ENCODE peak calls at places on chromosomes 11 and 22, in eight cellular contexts. One of them, this sample, is unnamed.
A peak's percentile ranks its signal among the peaks of the same experiment; 100 is the strongest.

GRCh38 chr11:93524173-93524536 is 19.0 kb downstream of the SMCO4 start:
- DNase-seq in stomach: no peak
- DNase-seq in psoas muscle: no peak
- DNase-seq in astrocyte of the cerebellum: no peak
- DNase-seq in fibroblast of lung: no peak
- DNase-seq in HCT116: no peak
- DNase-seq in fibroblast of mammary gland: no peak
- DNase-seq in epithelial cell of esophagus: no peak
- DNase-seq in this sample: no peak

GRCh38 chr11:61714316-61714715 is 34.1 kb downstream of the DAGLA start:
- DNase-seq in epithelial cell of esophagus: no peak
- DNase-seq in stomach: no peak
- DNase-seq in fibroblast of lung: no peak
- DNase-seq in astrocyte of the cerebellum: no peak
- DNase-seq in psoas muscle: no peak
- DNase-seq in fibroblast of mammary gland: no peak
- DNase-seq in HCT116: no peak
- DNase-seq in this sample: no peak

GRCh38 chr11:123430736-123431356 is 777 bp downstream of the GRAMD1B start:
- DNase-seq in astrocyte of the cerebellum: no peak
- DNase-seq in epithelial cell of esophagus: peak; percentile 21
- DNase-seq in fibroblast of lung: peak; percentile 47
- DNase-seq in fibroblast of mammary gland: no peak
- DNase-seq in stomach: peak; percentile 52
- DNase-seq in HCT116: no peak
- DNase-seq in psoas muscle: peak; percentile 49
- DNase-seq in this sample: peak; percentile 64

GRCh38 chr11:112620621-112621394 is 340.4 kb upstream of the NCAM1 start:
- DNase-seq in epithelial cell of esophagus: peak; percentile 97
- DNase-seq in stomach: no peak
- DNase-seq in fibroblast of mammary gland: no peak
- DNase-seq in astrocyte of the cerebellum: no peak
- DNase-seq in HCT116: peak; percentile 13
- DNase-seq in fibroblast of lung: peak; percentile 45
- DNase-seq in psoas muscle: no peak
- DNase-seq in this sample: no peak

GRCh38 chr11:103609117-103610066 is 427.0 kb upstream of the DDI1 start:
- DNase-seq in fibroblast of mammary gland: peak; percentile 97
- DNase-seq in astrocyte of the cerebellum: peak; percentile 96
- DNase-seq in epithelial cell of esophagus: peak; percentile 86
- DNase-seq in fibroblast of lung: peak; percentile 97
- DNase-seq in stomach: no peak
- DNase-seq in HCT116: peak; percentile 78
- DNase-seq in psoas muscle: no peak
- DNase-seq in this sample: peak; percentile 95

GRCh38 chr11:102177126-102177525 is 66.9 kb downstream of the YAP1 start:
- DNase-seq in fibroblast of lung: no peak
- DNase-seq in epithelial cell of esophagus: no peak
- DNase-seq in psoas muscle: no peak
- DNase-seq in HCT116: no peak
- DNase-seq in fibroblast of mammary gland: peak; percentile 47
- DNase-seq in stomach: no peak
- DNase-seq in astrocyte of the cerebellum: no peak
- DNase-seq in this sample: no peak

GRCh38 chr11:100740440-100740839 is 53.4 kb downstream of the ARHGAP42 start:
- DNase-seq in epithelial cell of esophagus: no peak
- DNase-seq in psoas muscle: no peak
- DNase-seq in HCT116: no peak
- DNase-seq in fibroblast of lung: peak; percentile 70
- DNase-seq in fibroblast of mammary gland: peak; percentile 18
- DNase-seq in stomach: no peak
- DNase-seq in astrocyte of the cerebellum: no peak
- DNase-seq in this sample: no peak

GRCh38 chr11:94883878-94884277 is 89.5 kb downstream of the CWC15 start:
- DNase-seq in HCT116: no peak
- DNase-seq in fibroblast of lung: no peak
- DNase-seq in epithelial cell of esophagus: no peak
- DNase-seq in stomach: no peak
- DNase-seq in psoas muscle: no peak
- DNase-seq in fibroblast of mammary gland: no peak
- DNase-seq in astrocyte of the cerebellum: no peak
- DNase-seq in this sample: no peak

GRCh38 chr11:35579557-35580396 is 38.5 kb upstream of the FJX1 start:
- DNase-seq in HCT116: peak; percentile 46
- DNase-seq in astrocyte of the cerebellum: peak; percentile 70
- DNase-seq in fibroblast of mammary gland: peak; percentile 97
- DNase-seq in fibroblast of lung: peak; percentile 87
- DNase-seq in psoas muscle: no peak
- DNase-seq in stomach: no peak
- DNase-seq in epithelial cell of esophagus: peak; percentile 89
- DNase-seq in this sample: peak; percentile 97

GRCh38 chr22:46055176-46055850 is 78.4 kb upstream of the WNT7B start:
- DNase-seq in astrocyte of the cerebellum: no peak
- DNase-seq in HCT116: no peak
- DNase-seq in epithelial cell of esophagus: no peak
- DNase-seq in fibroblast of mammary gland: peak; percentile 43
- DNase-seq in psoas muscle: peak; percentile 50
- DNase-seq in stomach: peak; percentile 72
- DNase-seq in fibroblast of lung: peak; percentile 67
- DNase-seq in this sample: peak; percentile 61

GRCh38 chr11:44990665-44991064 is 40.0 kb upstream of the TP53I11 start:
- DNase-seq in fibroblast of mammary gland: no peak
- DNase-seq in epithelial cell of esophagus: no peak
- DNase-seq in psoas muscle: no peak
- DNase-seq in fibroblast of lung: no peak
- DNase-seq in stomach: no peak
- DNase-seq in HCT116: no peak
- DNase-seq in astrocyte of the cerebellum: no peak
- DNase-seq in this sample: no peak

GRCh38 chr11:112017538-112017937 is 7.7 kb upstream of the DLAT start:
- DNase-seq in fibroblast of lung: peak; percentile 59
- DNase-seq in epithelial cell of esophagus: no peak
- DNase-seq in astrocyte of the cerebellum: no peak
- DNase-seq in HCT116: no peak
- DNase-seq in fibroblast of mammary gland: peak; percentile 56
- DNase-seq in psoas muscle: no peak
- DNase-seq in stomach: no peak
- DNase-seq in this sample: peak; percentile 27

GRCh38 chr11:132864811-132865576 is 667.3 kb downstream of the OPCML start:
- DNase-seq in astrocyte of the cerebellum: no peak
- DNase-seq in fibroblast of lung: no peak
- DNase-seq in stomach: no peak
- DNase-seq in fibroblast of mammary gland: no peak
- DNase-seq in HCT116: no peak
- DNase-seq in epithelial cell of esophagus: no peak
- DNase-seq in psoas muscle: no peak
- DNase-seq in this sample: no peak

GRCh38 chr22:28429711-28430110 is 249.9 kb downstream of the TTC28 start:
- DNase-seq in fibroblast of lung: peak; percentile 75
- DNase-seq in HCT116: no peak
- DNase-seq in epithelial cell of esophagus: no peak
- DNase-seq in fibroblast of mammary gland: no peak
- DNase-seq in psoas muscle: no peak
- DNase-seq in stomach: no peak
- DNase-seq in astrocyte of the cerebellum: no peak
- DNase-seq in this sample: peak; percentile 74

GRCh38 chr22:38260760-38261477 is 11.9 kb downstream of the TMEM184B start:
- DNase-seq in astrocyte of the cerebellum: no peak
- DNase-seq in psoas muscle: no peak
- DNase-seq in stomach: no peak
- DNase-seq in fibroblast of mammary gland: peak; percentile 46
- DNase-seq in epithelial cell of esophagus: no peak
- DNase-seq in fibroblast of lung: peak; percentile 18
- DNase-seq in HCT116: no peak
- DNase-seq in this sample: no peak
- H3K4me3 ChIP-seq in astrocyte of the cerebellum: peak overlapping the region; percentile 16
- H3K4me3 ChIP-seq in psoas muscle: no peak overlapping the region
- H3K4me3 ChIP-seq in stomach: no peak overlapping the region
- H3K4me3 ChIP-seq in fibroblast of mammary gland: no peak overlapping the region
- H3K4me3 ChIP-seq in epithelial cell of esophagus: no peak overlapping the region
- H3K4me3 ChIP-seq in fibroblast of lung: no peak overlapping the region
- H3K4me3 ChIP-seq in HCT116: no peak overlapping the region
- H3K4me3 ChIP-seq in this sample: peak overlapping the region; percentile 27

DNA sequence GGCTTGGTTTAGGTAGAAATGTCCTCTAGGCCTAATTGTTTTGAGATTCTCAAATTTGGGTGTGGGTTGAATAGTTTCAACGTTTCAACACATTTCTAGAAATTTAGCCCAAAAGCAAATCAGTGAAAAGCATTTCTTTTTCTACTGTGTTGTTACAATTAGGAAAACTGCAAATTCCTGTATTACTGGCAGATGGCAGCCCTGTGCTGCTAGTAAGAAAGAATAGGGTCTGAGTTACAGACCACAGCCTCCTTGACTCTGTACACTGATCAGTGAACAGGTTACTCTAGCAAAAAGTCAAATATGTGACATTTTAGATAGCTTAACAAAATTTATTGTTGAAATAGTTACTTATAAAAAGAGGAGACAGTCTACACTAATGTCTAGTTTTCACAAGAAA is 703.0 kb downstream of the JRKL start:
- DNase-seq in psoas muscle: no peak
- DNase-seq in fibroblast of mammary gland: no peak
- DNase-seq in fibroblast of lung: no peak
- DNase-seq in stomach: no peak
- DNase-seq in epithelial cell of esophagus: no peak
- DNase-seq in HCT116: no peak
- DNase-seq in astrocyte of the cerebellum: no peak
- DNase-seq in this sample: no peak
- TF ChIP-seq CTCF in psoas muscle: no peak
- TF ChIP-seq CTCF in fibroblast of mammary gland: no peak
- TF ChIP-seq CTCF in fibroblast of lung: no peak
- TF ChIP-seq CTCF in stomach: no peak
- TF ChIP-seq CTCF in epithelial cell of esophagus: no peak
- TF ChIP-seq CTCF in HCT116: no peak
- TF ChIP-seq CTCF in astrocyte of the cerebellum: no peak
- TF ChIP-seq CTCF in this sample: no peak

GRCh38 chr11:31799036-31799793 is 11.9 kb downstream of the PAX6 start:
- DNase-seq in epithelial cell of esophagus: no peak
- DNase-seq in stomach: no peak
- DNase-seq in HCT116: no peak
- DNase-seq in fibroblast of mammary gland: no peak
- DNase-seq in psoas muscle: no peak
- DNase-seq in fibroblast of lung: no peak
- DNase-seq in astrocyte of the cerebellum: no peak
- DNase-seq in this sample: no peak

GRCh38 chr11:31797227-31798056 is 13.7 kb downstream of the PAX6 start:
- DNase-seq in psoas muscle: no peak
- DNase-seq in fibroblast of mammary gland: no peak
- DNase-seq in astrocyte of the cerebellum: no peak
- DNase-seq in stomach: no peak
- DNase-seq in epithelial cell of esophagus: no peak
- DNase-seq in fibroblast of lung: no peak
- DNase-seq in HCT116: no peak
- DNase-seq in this sample: no peak

GRCh38 chr11:31799794-31800397 is 11.2 kb downstream of the PAX6 start:
- DNase-seq in epithelial cell of esophagus: no peak
- DNase-seq in HCT116: no peak
- DNase-seq in fibroblast of mammary gland: no peak
- DNase-seq in psoas muscle: no peak
- DNase-seq in stomach: no peak
- DNase-seq in astrocyte of the cerebellum: no peak
- DNase-seq in fibroblast of lung: no peak
- DNase-seq in this sample: no peak

GRCh38 chr11:31796523-31797226 is 14.4 kb downstream of the PAX6 start:
- DNase-seq in fibroblast of mammary gland: no peak
- DNase-seq in fibroblast of lung: no peak
- DNase-seq in stomach: no peak
- DNase-seq in epithelial cell of esophagus: no peak
- DNase-seq in HCT116: no peak
- DNase-seq in psoas muscle: no peak
- DNase-seq in astrocyte of the cerebellum: no peak
- DNase-seq in this sample: no peak

GRCh38 chr11:31798057-31799035 is 12.8 kb downstream of the PAX6 start:
- DNase-seq in psoas muscle: no peak
- DNase-seq in epithelial cell of esophagus: no peak
- DNase-seq in fibroblast of lung: no peak
- DNase-seq in stomach: no peak
- DNase-seq in astrocyte of the cerebellum: no peak
- DNase-seq in HCT116: no peak
- DNase-seq in fibroblast of mammary gland: no peak
- DNase-seq in this sample: no peak
- H3K4me3 ChIP-seq in psoas muscle: peak overlapping the region; percentile 54
- H3K4me3 ChIP-seq in epithelial cell of esophagus: no peak overlapping the region
- H3K4me3 ChIP-seq in fibroblast of lung: no peak overlapping the region
- H3K4me3 ChIP-seq in stomach: peak overlapping the region; percentile 29
- H3K4me3 ChIP-seq in astrocyte of the cerebellum: peak overlapping the region; percentile 5
- H3K4me3 ChIP-seq in HCT116: no peak overlapping the region
- H3K4me3 ChIP-seq in fibroblast of mammary gland: no peak overlapping the region
- H3K4me3 ChIP-seq in this sample: peak overlapping the region; percentile 26

GRCh38 chr22:30354644-30355043 is 2.0 kb downstream of the SF3A1 start:
- DNase-seq in fibroblast of lung: peak; percentile 11
- DNase-seq in fibroblast of mammary gland: no peak
- DNase-seq in astrocyte of the cerebellum: no peak
- DNase-seq in psoas muscle: no peak
- DNase-seq in stomach: no peak
- DNase-seq in epithelial cell of esophagus: peak; percentile 24
- DNase-seq in HCT116: no peak
- DNase-seq in this sample: no peak
- TF ChIP-seq CTCF in fibroblast of lung: no peak
- TF ChIP-seq CTCF in fibroblast of mammary gland: no peak
- TF ChIP-seq CTCF in astrocyte of the cerebellum: no peak
- TF ChIP-seq CTCF in psoas muscle: no peak
- TF ChIP-seq CTCF in stomach: no peak
- TF ChIP-seq CTCF in epithelial cell of esophagus: no peak
- TF ChIP-seq CTCF in HCT116: no peak
- TF ChIP-seq CTCF in this sample: no peak

DNA sequence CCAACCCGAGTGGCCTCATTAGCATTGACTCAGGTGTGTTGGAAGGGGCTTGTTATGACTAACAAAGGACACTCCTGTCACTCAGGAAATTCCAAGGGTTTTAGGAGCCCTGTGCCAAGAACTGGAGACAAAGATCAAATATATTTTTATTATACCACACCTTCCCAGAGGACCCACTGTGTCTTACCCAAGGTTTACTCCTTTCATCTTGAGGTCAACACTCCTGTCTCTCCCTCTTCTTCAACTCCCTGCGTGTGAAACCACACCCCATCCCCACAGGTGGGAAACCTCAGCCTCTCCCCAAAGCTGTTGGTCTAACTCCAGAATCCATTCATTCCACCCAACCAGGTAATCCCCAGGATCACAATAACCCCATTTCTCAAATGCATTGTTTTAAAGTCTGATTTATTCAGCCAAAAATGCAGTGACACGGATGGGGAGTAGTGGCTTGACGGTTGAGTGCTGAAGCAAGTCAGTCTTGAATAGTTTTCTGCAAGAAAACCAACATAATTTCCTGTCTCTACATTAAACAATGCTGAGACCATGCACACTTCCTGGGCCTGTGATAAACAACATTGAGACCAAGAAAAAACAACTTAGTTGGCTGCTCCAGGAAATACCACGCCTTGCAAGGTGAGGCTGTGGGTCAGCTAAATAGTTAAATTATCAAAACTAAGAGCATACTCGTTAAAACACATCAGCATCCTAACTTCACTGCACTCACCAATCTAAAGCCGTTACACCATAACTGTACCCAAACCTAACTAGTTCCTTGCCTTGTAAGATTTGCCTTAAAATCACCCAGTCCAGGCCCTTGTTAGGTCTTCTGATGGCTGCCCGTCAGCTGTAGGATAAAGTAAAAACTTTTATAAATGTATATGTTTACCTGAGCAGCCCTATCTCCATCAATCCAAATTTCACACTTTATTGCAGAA is 38.5 kb upstream of the SPON1 start:
- DNase-seq in stomach: no peak
- DNase-seq in psoas muscle: no peak
- DNase-seq in fibroblast of lung: no peak
- DNase-seq in HCT116: peak; percentile 66
- DNase-seq in astrocyte of the cerebellum: no peak
- DNase-seq in epithelial cell of esophagus: peak; percentile 2
- DNase-seq in fibroblast of mammary gland: no peak
- DNase-seq in this sample: no peak
- H3K4me3 ChIP-seq in stomach: no peak overlapping the region
- H3K4me3 ChIP-seq in psoas muscle: no peak overlapping the region
- H3K4me3 ChIP-seq in fibroblast of lung: no peak overlapping the region
- H3K4me3 ChIP-seq in HCT116: no peak overlapping the region
- H3K4me3 ChIP-seq in astrocyte of the cerebellum: no peak overlapping the region
- H3K4me3 ChIP-seq in epithelial cell of esophagus: no peak overlapping the region
- H3K4me3 ChIP-seq in fibroblast of mammary gland: no peak overlapping the region
- H3K4me3 ChIP-seq in this sample: no peak overlapping the region

This sample was measured in AG10803.